ENCODE peak calls at places on chromosome 17, in eight cellular contexts. P is mesendoderm, M is IMR-90, T is GM23248, A is mesenchymal stem cell, K is MM.1S, G is neural progenitor cell, F is mammary epithelial cell. N is an unnamed sample.

GRCh38 chr17:58195518-58196123 is 3.1 kb downstream of the EPX start:
- DNase-seq in P (no peak), M (no peak), T (no peak), A (no peak), K (no peak), G (no peak), F (no peak), N (no peak)

GRCh38 chr17:80884811-80885210 is 106.8 kb upstream of the CHMP6 start:
- DNase-seq in P (no peak), M (no peak), T (no peak), A (no peak), K (no peak), G (no peak), F (no peak), N (no peak)

GRCh38 chr17:81298325-81298990 is 3.4 kb upstream of the SLC38A10 start:
- DNase-seq in P (no peak), M (no peak), T (no peak), A (no peak), K (no peak), G (no peak), F (no peak), N (no peak)

GRCh38 chr17:58306131-58306951 is 22.3 kb downstream of the TSPOAP1 start:
- DNase-seq in P (no peak), M (no peak), T (no peak), A (no peak), K (no peak), G (no peak), F (no peak), N (no peak)

GRCh38 chr17:422196-422930 is 69.8 kb upstream of the RPH3AL start:
- DNase-seq in P (peak; percentile 70), M (no peak), T (no peak), A (no peak), K (no peak), G (peak; percentile 28), F (no peak), N (no peak)

GRCh38 chr17:83070800-83071341 is 8.5 kb upstream of the METRNL start:
- DNase-seq in P (no peak), M (no peak), T (no peak), A (no peak), K (no peak), G (no peak), F (no peak), N (no peak)

GRCh38 chr17:63493411-63493810 is 16.6 kb downstream of the ACE start:
- DNase-seq in P (no peak), M (no peak), T (no peak), A (no peak), K (no peak), G (no peak), F (no peak), N (no peak)

GRCh38 chr17:51200846-51201245 is 34.6 kb downstream of the NME2 start:
- DNase-seq in P (no peak), M (no peak), T (no peak), A (no peak), K (no peak), G (no peak), F (no peak), N (no peak)

GRCh38 chr17:18896146-18896545 is 38.2 kb downstream of the PRPSAP2 start:
- DNase-seq in P (no peak), M (no peak), T (no peak), A (peak; percentile 17), K (no peak), G (no peak), F (no peak), N (no peak)

GRCh38 chr17:82752371-82753200 is 721 bp downstream of the TBCD start:
- DNase-seq in P (no peak), M (no peak), T (peak; percentile 65), A (peak; percentile 65), K (peak; percentile 33), G (peak; percentile 53), F (peak; percentile 31), N (no peak)

GRCh38 chr17:310111-311010 is 42.2 kb downstream of the RPH3AL start:
- DNase-seq in P (no peak), M (no peak), T (no peak), A (no peak), K (no peak), G (peak; percentile 83), F (no peak), N (no peak)

GRCh38 chr17:44569459-44569858 is 12.2 kb downstream of the FZD2 start:
- DNase-seq in P (no peak), M (no peak), T (no peak), A (no peak), K (no peak), G (peak; percentile 59), F (no peak), N (no peak)

GRCh38 chr17:7380321-7380720 is 568 bp upstream of the TNK1 start:
- DNase-seq in P (peak; percentile 46), M (peak; percentile 47), T (peak; percentile 81), A (no peak), K (no peak), G (no peak), F (no peak), N (peak; percentile 70)

GRCh38 chr17:48751733-48752398 is 23.3 kb upstream of the HOXB13 start:
- DNase-seq in P (no peak), M (no peak), T (no peak), A (no peak), K (no peak), G (no peak), F (no peak), N (no peak)

GRCh38 chr17:49101054-49101534 is 31.5 kb upstream of the B4GALNT2 start:
- DNase-seq in P (peak; percentile 55), M (peak; percentile 86), T (peak; percentile 12), A (peak; percentile 92), K (no peak), G (no peak), F (peak; percentile 94), N (no peak)

GRCh38 chr17:55883112-55883511 is 132.3 kb downstream of the PCTP start:
- DNase-seq in P (peak; percentile 41), M (no peak), T (no peak), A (no peak), K (no peak), G (peak; percentile 38), F (no peak), N (no peak)

GRCh38 chr17:4815043-4815675 is 8.2 kb downstream of the PLD2 start:
- DNase-seq in P (peak; percentile 31), M (no peak), T (peak; percentile 15), A (no peak), K (no peak), G (no peak), F (no peak), N (no peak)

GRCh38 chr17:67503184-67503583 is 126.1 kb downstream of the PITPNC1 start:
- DNase-seq in P (no peak), M (peak; percentile 53), T (peak; percentile 62), A (no peak), K (no peak), G (no peak), F (peak; percentile 80), N (no peak)

GRCh38 chr17:37650419-37651003 is 7.3 kb upstream of the DDX52 start:
- DNase-seq in P (peak; percentile 59), M (peak; percentile 59), T (peak; percentile 75), A (peak; percentile 69), K (peak; percentile 21), G (peak; percentile 74), F (peak; percentile 30), N (peak; percentile 79)

GRCh38 chr17:15261063-15261817 is 3.9 kb downstream of the PMP22 start:
- DNase-seq in P (peak; percentile 79), M (peak; percentile 60), T (peak; percentile 89), A (peak; percentile 80), K (no peak), G (peak; percentile 85), F (peak; percentile 54), N (peak; percentile 83)

GRCh38 chr17:6240001-6240400 is 169.8 kb downstream of the WSCD1 start:
- DNase-seq in P (no peak), M (no peak), T (no peak), A (no peak), K (no peak), G (no peak), F (no peak), N (no peak)
- H3K4me1 ChIP-seq in P (peaks cover 11% of the 10 kb centered on the region), M (no peaks in the 10 kb centered on the region), T (no peaks in the 10 kb centered on the region), A (no peaks in the 10 kb centered on the region), K (no peaks in the 10 kb centered on the region), G (peaks cover 10% of the 10 kb centered on the region), F (peaks cover 7% of the 10 kb centered on the region), N (no peaks in the 10 kb centered on the region)

GRCh38 chr17:17728550-17729251 is 47.4 kb downstream of the RAI1 start:
- DNase-seq in P (no peak), M (no peak), T (no peak), A (no peak), K (no peak), G (no peak), F (peak; percentile 86), N (no peak)
- H3K9ac ChIP-seq in P (no peak overlapping the region), M (no peak overlapping the region), T (no peak overlapping the region), A (no peak overlapping the region), K (no peak overlapping the region), G (no peak overlapping the region), F (peak overlapping the region; percentile 22), N (no peak overlapping the region)

DNA sequence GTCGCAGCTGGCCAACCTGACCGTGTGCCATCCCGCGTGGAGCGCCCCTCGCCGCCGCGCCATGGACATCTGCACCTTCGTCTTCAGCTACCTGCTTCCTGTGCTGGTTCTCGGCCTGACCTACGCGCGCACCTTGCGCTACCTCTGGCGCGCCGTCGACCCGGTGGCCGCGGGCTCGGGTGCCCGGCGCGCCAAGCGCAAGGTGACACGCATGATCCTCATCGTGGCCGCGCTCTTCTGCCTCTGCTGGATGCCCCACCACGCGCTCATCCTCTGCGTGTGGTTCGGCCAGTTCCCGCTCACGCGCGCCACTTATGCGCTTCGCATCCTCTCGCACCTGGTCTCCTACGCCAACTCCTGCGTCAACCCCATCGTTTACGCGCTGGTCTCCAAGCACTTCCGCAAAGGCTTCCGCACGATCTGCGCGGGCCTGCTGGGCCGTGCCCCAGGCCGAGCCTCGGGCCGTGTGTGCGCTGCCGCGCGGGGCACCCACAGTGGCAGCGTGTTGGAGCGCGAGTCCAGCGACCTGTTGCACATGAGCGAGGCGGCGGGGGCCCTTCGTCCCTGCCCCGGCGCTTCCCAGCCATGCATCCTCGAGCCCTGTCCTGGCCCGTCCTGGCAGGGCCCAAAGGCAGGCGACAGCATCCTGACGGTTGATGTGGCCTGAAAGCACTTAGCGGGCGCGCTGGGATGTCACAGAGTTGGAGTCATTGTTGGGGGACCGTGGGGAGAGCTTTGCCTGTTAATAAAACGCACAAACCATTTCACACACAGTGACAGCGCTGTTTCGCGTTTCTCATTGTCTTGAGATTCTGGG is 2.0 kb upstream of the ZACN start:
- DNase-seq in P (no peak), M (peak; percentile 41), T (peak; percentile 28), A (no peak), K (no peak), G (peak; percentile 54), F (peak; percentile 40), N (no peak)
- H3K4me3 ChIP-seq in P (no peak overlapping the region), M (no peak overlapping the region), T (no peak overlapping the region), A (no peak overlapping the region), K (no peak overlapping the region), G (peak overlapping the region; percentile 52), F (no peak overlapping the region), N (no peak overlapping the region)

DNA sequence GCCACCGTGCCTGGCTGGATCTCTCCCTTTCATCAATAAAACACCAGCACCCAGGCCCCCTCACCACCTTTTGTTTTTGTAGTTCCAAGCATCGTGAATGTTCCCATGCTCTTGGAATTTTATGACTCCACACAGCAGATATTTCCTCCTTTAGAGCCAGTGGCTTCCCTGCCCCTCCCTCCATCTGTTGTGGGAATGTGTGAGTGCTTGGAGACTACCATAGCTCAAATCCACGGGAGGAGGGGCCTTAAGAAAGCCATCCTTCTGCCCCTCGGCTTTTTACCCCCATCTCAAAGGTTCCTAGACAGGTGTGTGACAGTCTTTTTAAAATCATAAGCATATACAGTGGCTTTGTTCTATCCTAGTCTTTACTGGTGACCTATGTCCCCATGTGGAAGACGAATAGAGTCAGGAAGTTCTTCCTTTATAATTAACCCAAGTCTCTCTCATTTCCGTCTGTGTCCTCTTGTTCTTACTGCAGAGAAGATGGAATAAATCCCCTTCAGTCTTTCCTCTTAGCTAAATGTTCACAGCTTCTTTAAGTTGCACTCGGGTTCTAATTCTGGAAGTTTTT is 47.3 kb downstream of the YPEL2 start:
- DNase-seq in P (peak; percentile 93), M (peak; percentile 82), T (peak; percentile 82), A (peak; percentile 82), K (no peak), G (no peak), F (no peak), N (peak; percentile 69)
- H3K4me1 ChIP-seq in P (peaks cover 4% of the 10 kb centered on the region), M (peaks cover 6% of the 10 kb centered on the region), T (peaks cover 56% of the 10 kb centered on the region), A (peaks cover 14% of the 10 kb centered on the region), K (peaks cover 26% of the 10 kb centered on the region), G (peaks cover 5% of the 10 kb centered on the region), F (no peaks in the 10 kb centered on the region), N (peaks cover 69% of the 10 kb centered on the region)